ENCODE peak calls at places on chromosomes 12 and 14, in six cellular contexts. One of them, this sample, is unnamed. For H3K4me1, the result is how much of the 10 kb centered on the place peaks cover.

GRCh38 chr14:98293527-98293926 is 978.5 kb downstream of the BCL11B start:
- DNase-seq in IMR-90: no peak
- DNase-seq in HepG2: no peak
- DNase-seq in sigmoid colon: no peak
- DNase-seq in HCT116: no peak
- DNase-seq in Peyer's patch: no peak
- DNase-seq in this sample: no peak

GRCh38 chr14:85317491-85318021 is 212.4 kb upstream of the FLRT2 start:
- DNase-seq in IMR-90: peak
- DNase-seq in HepG2: no peak
- DNase-seq in sigmoid colon: no peak
- DNase-seq in HCT116: no peak
- DNase-seq in Peyer's patch: no peak
- DNase-seq in this sample: no peak

GRCh38 chr12:39372929-39373328 is 70.0 kb downstream of the KIF21A start:
- DNase-seq in IMR-90: no peak
- DNase-seq in HepG2: no peak
- DNase-seq in sigmoid colon: no peak
- DNase-seq in HCT116: no peak
- DNase-seq in Peyer's patch: no peak
- DNase-seq in this sample: no peak

GRCh38 chr12:106246891-106247730 is 709 bp downstream of the CKAP4 start:
- DNase-seq in IMR-90: peak
- DNase-seq in HepG2: no peak
- DNase-seq in sigmoid colon: peak
- DNase-seq in HCT116: no peak
- DNase-seq in Peyer's patch: peak
- DNase-seq in this sample: peak

GRCh38 chr14:95184413-95184790 is 27.1 kb upstream of the DICER1 start:
- DNase-seq in IMR-90: no peak
- DNase-seq in HepG2: no peak
- DNase-seq in sigmoid colon: no peak
- DNase-seq in HCT116: no peak
- DNase-seq in Peyer's patch: no peak
- DNase-seq in this sample: peak

GRCh38 chr12:64572241-64572640 is 38.1 kb upstream of the RASSF3 start:
- DNase-seq in IMR-90: no peak
- DNase-seq in HepG2: no peak
- DNase-seq in sigmoid colon: no peak
- DNase-seq in HCT116: no peak
- DNase-seq in Peyer's patch: no peak
- DNase-seq in this sample: no peak

GRCh38 chr14:65186951-65187350 is 84.6 kb upstream of the MAX start:
- DNase-seq in IMR-90: no peak
- DNase-seq in HepG2: no peak
- DNase-seq in sigmoid colon: no peak
- DNase-seq in HCT116: no peak
- DNase-seq in Peyer's patch: no peak
- DNase-seq in this sample: no peak

GRCh38 chr14:93917141-93917540 is 10.0 kb upstream of the FAM181A start:
- DNase-seq in IMR-90: no peak
- DNase-seq in HepG2: no peak
- DNase-seq in sigmoid colon: no peak
- DNase-seq in HCT116: no peak
- DNase-seq in Peyer's patch: no peak
- DNase-seq in this sample: no peak

GRCh38 chr14:101471723-101472517 is 89.4 kb upstream of the DIO3 start:
- DNase-seq in IMR-90: no peak
- DNase-seq in HepG2: no peak
- DNase-seq in sigmoid colon: peak
- DNase-seq in HCT116: no peak
- DNase-seq in Peyer's patch: peak
- DNase-seq in this sample: no peak

GRCh38 chr14:90541076-90541634 is 144.3 kb downstream of the CALM1 start:
- DNase-seq in IMR-90: no peak
- DNase-seq in HepG2: no peak
- DNase-seq in sigmoid colon: no peak
- DNase-seq in HCT116: no peak
- DNase-seq in Peyer's patch: peak
- DNase-seq in this sample: peak

GRCh38 chr12:132385923-132386751 is 56.7 kb upstream of the GALNT9 start:
- DNase-seq in IMR-90: no peak
- DNase-seq in HepG2: no peak
- DNase-seq in sigmoid colon: peak
- DNase-seq in HCT116: no peak
- DNase-seq in Peyer's patch: peak
- DNase-seq in this sample: no peak

GRCh38 chr12:27999521-27999920 is 27.0 kb upstream of the PTHLH start:
- DNase-seq in IMR-90: peak
- DNase-seq in HepG2: no peak
- DNase-seq in sigmoid colon: no peak
- DNase-seq in HCT116: no peak
- DNase-seq in Peyer's patch: no peak
- DNase-seq in this sample: no peak

GRCh38 chr14:75059642-75060041 is 4.2 kb downstream of the ACYP1 start:
- DNase-seq in IMR-90: peak
- DNase-seq in HepG2: no peak
- DNase-seq in sigmoid colon: no peak
- DNase-seq in HCT116: no peak
- DNase-seq in Peyer's patch: no peak
- DNase-seq in this sample: no peak

GRCh38 chr14:49512147-49512551 is 74.0 kb downstream of the RPS29 start:
- DNase-seq in IMR-90: peak
- DNase-seq in HepG2: no peak
- DNase-seq in sigmoid colon: no peak
- DNase-seq in HCT116: peak
- DNase-seq in Peyer's patch: no peak
- DNase-seq in this sample: no peak

GRCh38 chr12:83823386-83824045 is 1089.1 kb downstream of the SLC6A15 start:
- DNase-seq in IMR-90: no peak
- DNase-seq in HepG2: peak
- DNase-seq in sigmoid colon: no peak
- DNase-seq in HCT116: peak
- DNase-seq in Peyer's patch: no peak
- DNase-seq in this sample: peak

GRCh38 chr12:28830491-28830890 is 318.6 kb upstream of the FAR2 start:
- DNase-seq in IMR-90: no peak
- DNase-seq in HepG2: no peak
- DNase-seq in sigmoid colon: no peak
- DNase-seq in HCT116: no peak
- DNase-seq in Peyer's patch: no peak
- DNase-seq in this sample: no peak

GRCh38 chr14:80978403-80978802 is 23.0 kb downstream of the TSHR start:
- DNase-seq in IMR-90: no peak
- DNase-seq in HepG2: no peak
- DNase-seq in sigmoid colon: no peak
- DNase-seq in HCT116: no peak
- DNase-seq in Peyer's patch: no peak
- DNase-seq in this sample: no peak

GRCh38 chr12:6570264-6570887 is 2.3 kb upstream of the NOP2 start:
- DNase-seq in IMR-90: no peak
- DNase-seq in HepG2: peak
- DNase-seq in sigmoid colon: no peak
- DNase-seq in HCT116: peak
- DNase-seq in Peyer's patch: peak
- DNase-seq in this sample: no peak

DNA sequence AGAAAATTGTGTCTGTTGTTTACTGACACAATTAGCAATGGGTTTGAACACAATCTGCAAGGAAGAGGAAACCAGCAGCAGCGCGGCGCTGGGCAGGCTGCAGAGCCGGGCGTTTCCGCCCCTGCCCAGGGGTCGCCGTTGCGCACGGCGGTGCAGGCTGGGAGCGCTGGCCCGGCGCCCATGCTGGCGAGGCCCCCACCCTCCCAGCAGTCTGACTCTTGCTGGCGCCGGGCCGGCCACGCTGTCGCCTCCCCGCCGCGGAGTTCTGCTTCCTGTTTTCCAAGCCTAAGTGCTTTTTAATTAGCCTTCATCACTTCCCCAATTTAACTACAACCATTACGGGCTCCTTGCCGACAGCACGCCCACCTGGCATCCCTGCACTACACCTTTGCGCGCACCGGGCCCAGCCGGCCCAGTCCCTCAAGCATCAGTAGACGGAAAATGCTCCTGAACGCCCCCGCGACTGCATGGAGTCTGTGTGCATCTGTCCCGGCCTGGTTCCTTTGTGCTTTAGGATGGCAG is 212.1 kb downstream of the GXYLT1 start:
- DNase-seq in IMR-90: no peak
- DNase-seq in HepG2: no peak
- DNase-seq in sigmoid colon: peak
- DNase-seq in HCT116: no peak
- DNase-seq in Peyer's patch: peak
- DNase-seq in this sample: peak
- TF ChIP-seq POLR2A in IMR-90: no peak
- TF ChIP-seq POLR2A in HepG2: no peak
- TF ChIP-seq POLR2A in sigmoid colon: no peak
- TF ChIP-seq POLR2A in HCT116: no peak
- TF ChIP-seq POLR2A in Peyer's patch: no peak
- TF ChIP-seq POLR2A in this sample: no peak

DNA sequence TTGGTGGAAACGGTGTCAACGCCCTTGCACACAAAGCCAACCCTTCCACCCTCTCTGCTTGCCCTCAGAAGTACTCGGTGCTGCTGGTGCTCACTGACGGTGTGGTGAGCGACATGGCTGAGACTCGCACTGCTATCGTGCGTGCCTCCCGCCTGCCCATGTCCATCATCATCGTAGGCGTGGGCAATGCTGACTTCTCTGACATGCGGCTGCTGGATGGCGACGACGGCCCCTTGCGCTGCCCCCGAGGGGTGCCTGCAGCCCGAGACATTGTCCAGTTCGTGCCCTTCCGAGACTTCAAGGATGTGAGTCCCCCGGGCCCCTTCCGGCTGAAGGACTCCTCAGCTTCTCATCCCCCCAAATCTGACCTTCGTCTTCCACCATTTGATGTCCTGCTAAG is 5.7 kb downstream of the CPNE6 start:
- DNase-seq in IMR-90: no peak
- DNase-seq in HepG2: no peak
- DNase-seq in sigmoid colon: no peak
- DNase-seq in HCT116: no peak
- DNase-seq in Peyer's patch: no peak
- DNase-seq in this sample: no peak
- TF ChIP-seq CTCF in IMR-90: no peak
- TF ChIP-seq CTCF in HepG2: no peak
- TF ChIP-seq CTCF in sigmoid colon: no peak
- TF ChIP-seq CTCF in HCT116: no peak
- TF ChIP-seq CTCF in Peyer's patch: no peak
- TF ChIP-seq CTCF in this sample: no peak

DNA sequence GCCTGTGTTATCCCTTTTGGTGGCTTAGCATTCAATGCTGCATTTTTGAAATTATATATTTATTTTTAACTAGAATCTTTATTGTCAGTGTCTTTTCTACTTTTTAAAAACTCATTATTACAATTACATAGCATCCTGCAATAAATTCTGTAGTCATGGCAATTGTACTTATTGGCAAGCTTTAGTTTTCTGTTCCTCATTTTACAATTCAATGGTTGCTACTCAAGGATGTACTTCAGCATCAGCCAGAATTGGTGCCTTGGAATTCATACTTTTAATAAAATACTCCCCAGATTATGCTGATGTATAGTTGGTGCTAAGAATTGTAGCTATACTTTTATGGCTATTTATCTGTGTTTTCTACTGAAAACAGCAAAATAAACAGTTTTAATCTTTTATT is 1756.8 kb upstream of the SEL1L start:
- DNase-seq in IMR-90: no peak
- DNase-seq in HepG2: no peak
- DNase-seq in sigmoid colon: no peak
- DNase-seq in HCT116: no peak
- DNase-seq in Peyer's patch: no peak
- DNase-seq in this sample: no peak
- H3K4me1 ChIP-seq in IMR-90: under half
- H3K4me1 ChIP-seq in HepG2: under half
- H3K4me1 ChIP-seq in sigmoid colon: under half
- H3K4me1 ChIP-seq in HCT116: under half
- H3K4me1 ChIP-seq in Peyer's patch: under half
- H3K4me1 ChIP-seq in this sample: under half

GRCh38 chr14:67816326-67817009 is at the start of gene ZFYVE26:
- DNase-seq in IMR-90: peak
- DNase-seq in HepG2: peak
- DNase-seq in sigmoid colon: peak
- DNase-seq in HCT116: peak
- DNase-seq in Peyer's patch: peak
- DNase-seq in this sample: peak
- TF ChIP-seq POLR2A in IMR-90: no peak
- TF ChIP-seq POLR2A in HepG2: peak
- TF ChIP-seq POLR2A in sigmoid colon: no peak
- TF ChIP-seq POLR2A in HCT116: no peak
- TF ChIP-seq POLR2A in Peyer's patch: peak
- TF ChIP-seq POLR2A in this sample: no peak

GRCh38 chr14:22265319-22266140 is 323.5 kb downstream of the DAD1 start:
- DNase-seq in IMR-90: peak
- DNase-seq in HepG2: no peak
- DNase-seq in sigmoid colon: no peak
- DNase-seq in HCT116: no peak
- DNase-seq in Peyer's patch: no peak
- DNase-seq in this sample: no peak
- TF ChIP-seq CTCF in IMR-90: peak
- TF ChIP-seq CTCF in HepG2: no peak
- TF ChIP-seq CTCF in sigmoid colon: no peak
- TF ChIP-seq CTCF in HCT116: peak
- TF ChIP-seq CTCF in Peyer's patch: no peak
- TF ChIP-seq CTCF in this sample: no peak

GRCh38 chr14:99560403-99560802 is 43.6 kb downstream of the CCDC85C start:
- DNase-seq in IMR-90: no peak
- DNase-seq in HepG2: no peak
- DNase-seq in sigmoid colon: no peak
- DNase-seq in HCT116: no peak
- DNase-seq in Peyer's patch: peak
- DNase-seq in this sample: peak
- H3K4me1 ChIP-seq in IMR-90: under half
- H3K4me1 ChIP-seq in HepG2: half or more
- H3K4me1 ChIP-seq in sigmoid colon: under half
- H3K4me1 ChIP-seq in HCT116: under half
- H3K4me1 ChIP-seq in Peyer's patch: under half
- H3K4me1 ChIP-seq in this sample: under half